ENCODE peak calls at places on chromosome 10, in five cellular contexts. K is hepatocyte, Z is NCI-H1105 treated with DMSO at 0.1 percent for 48 hours, C is hypothalamus, A is RCC 7860. B is an unnamed sample.

GRCh38 chr10:124606822-124607221 is 137.4 kb downstream of the FAM53B start:
- DNase-seq in K (no peak), Z (no peak), C (no peak), A (no peak), B (no peak)

GRCh38 chr10:122476034-122476695 is 14.8 kb downstream of the HTRA1 start:
- DNase-seq in K (no peak), Z (peak), C (no peak), A (no peak), B (no peak)

GRCh38 chr10:98269435-98269912 is 1.5 kb upstream of the LOXL4 start:
- DNase-seq in K (peak), Z (peak), C (peak), A (peak), B (peak)

GRCh38 chr10:84054743-84055142 is 84.6 kb upstream of the GHITM start:
- DNase-seq in K (no peak), Z (peak), C (no peak), A (no peak), B (peak)

GRCh38 chr10:92760609-92761008 is 70.9 kb downstream of the HHEX start:
- DNase-seq in K (no peak), Z (no peak), C (no peak), A (no peak), B (no peak)

GRCh38 chr10:8051109-8051781 is 3.2 kb upstream of the GATA3 start:
- DNase-seq in K (peak), Z (no peak), C (no peak), A (no peak), B (no peak)

GRCh38 chr10:125063256-125063945 is 97.0 kb downstream of the CTBP2 start:
- DNase-seq in K (no peak), Z (no peak), C (no peak), A (no peak), B (no peak)

GRCh38 chr10:105990529-105990928 is 1174.0 kb downstream of the SORCS1 start:
- DNase-seq in K (no peak), Z (no peak), C (peak), A (no peak), B (no peak)

GRCh38 chr10:14374745-14375445 is 44.2 kb upstream of the FRMD4A start:
- DNase-seq in K (no peak), Z (no peak), C (no peak), A (no peak), B (no peak)

GRCh38 chr10:133139561-133140065 is 20.4 kb upstream of the KNDC1 start:
- DNase-seq in K (no peak), Z (no peak), C (no peak), A (no peak), B (peak)

GRCh38 chr10:49642311-49642710 is 28.5 kb downstream of the CHAT start:
- DNase-seq in K (no peak), Z (no peak), C (no peak), A (no peak), B (no peak)

GRCh38 chr10:96587255-96588059 is 645 bp upstream of the TM9SF3 start:
- DNase-seq in K (no peak), Z (peak), C (no peak), A (peak), B (peak)